ENCODE peak calls at places on chromosomes 12 and 14, in ten cellular contexts. One of them, this sample, is unnamed.

GRCh38 chr14:100844082-100844408 is 18.1 kb downstream of the MEG3 start:
- DNase-seq in activated naive CD4-positive, alpha-beta T cell treated with anti-CD3 and anti-CD28 coated beads, Interleukin-2, amount 10 ng/mL, durations not matched to agents 7 days and 5 days: no peak
- DNase-seq in astrocyte of the spinal cord: no peak
- DNase-seq in ACHN: no peak
- DNase-seq in EH: no peak
- DNase-seq in renal cortical epithelial cell: no peak
- DNase-seq in activated B cell treated with CpG ODN at 0.5 μM for 24 hours: no peak
- DNase-seq in GM13977: no peak
- DNase-seq in HS-27A: no peak
- DNase-seq in activated gamma-delta T cell treated with Interleukin-2 at 50 U/mL for 16 hours: no peak
- DNase-seq in this sample: no peak

GRCh38 chr14:71764701-71765347 is 167.4 kb upstream of the RGS6 start:
- DNase-seq in GM13977: no peak
- DNase-seq in HS-27A: no peak
- DNase-seq in EH: peak
- DNase-seq in ACHN: no peak
- DNase-seq in activated B cell treated with CpG ODN at 0.5 μM for 24 hours: no peak
- DNase-seq in renal cortical epithelial cell: peak
- DNase-seq in astrocyte of the spinal cord: no peak
- DNase-seq in activated gamma-delta T cell treated with Interleukin-2 at 50 U/mL for 16 hours: no peak
- DNase-seq in activated naive CD4-positive, alpha-beta T cell treated with anti-CD3 and anti-CD28 coated beads, Interleukin-2, amount 10 ng/mL, durations not matched to agents 7 days and 5 days: no peak
- DNase-seq in this sample: no peak

GRCh38 chr14:88613552-88614010 is 50.7 kb downstream of the ZC3H14 start:
- DNase-seq in activated gamma-delta T cell treated with Interleukin-2 at 50 U/mL for 16 hours: no peak
- DNase-seq in activated naive CD4-positive, alpha-beta T cell treated with anti-CD3 and anti-CD28 coated beads, Interleukin-2, amount 10 ng/mL, durations not matched to agents 7 days and 5 days: no peak
- DNase-seq in ACHN: peak
- DNase-seq in HS-27A: peak
- DNase-seq in activated B cell treated with CpG ODN at 0.5 μM for 24 hours: no peak
- DNase-seq in EH: peak
- DNase-seq in GM13977: peak
- DNase-seq in renal cortical epithelial cell: peak
- DNase-seq in astrocyte of the spinal cord: peak
- DNase-seq in this sample: peak

GRCh38 chr12:131702573-131702877 is 8.4 kb upstream of the SFSWAP start:
- DNase-seq in activated B cell treated with CpG ODN at 0.5 μM for 24 hours: no peak
- DNase-seq in activated naive CD4-positive, alpha-beta T cell treated with anti-CD3 and anti-CD28 coated beads, Interleukin-2, amount 10 ng/mL, durations not matched to agents 7 days and 5 days: no peak
- DNase-seq in HS-27A: no peak
- DNase-seq in astrocyte of the spinal cord: no peak
- DNase-seq in EH: no peak
- DNase-seq in ACHN: no peak
- DNase-seq in renal cortical epithelial cell: no peak
- DNase-seq in GM13977: no peak
- DNase-seq in activated gamma-delta T cell treated with Interleukin-2 at 50 U/mL for 16 hours: no peak
- DNase-seq in this sample: no peak

GRCh38 chr12:119681139-119681538 is 13.2 kb downstream of the PRKAB1 start:
- DNase-seq in astrocyte of the spinal cord: no peak
- DNase-seq in ACHN: peak
- DNase-seq in activated B cell treated with CpG ODN at 0.5 μM for 24 hours: no peak
- DNase-seq in activated naive CD4-positive, alpha-beta T cell treated with anti-CD3 and anti-CD28 coated beads, Interleukin-2, amount 10 ng/mL, durations not matched to agents 7 days and 5 days: no peak
- DNase-seq in renal cortical epithelial cell: peak
- DNase-seq in HS-27A: no peak
- DNase-seq in GM13977: no peak
- DNase-seq in EH: no peak
- DNase-seq in activated gamma-delta T cell treated with Interleukin-2 at 50 U/mL for 16 hours: no peak
- DNase-seq in this sample: no peak

GRCh38 chr14:105059035-105059916 is 6.0 kb downstream of the GPR132 start:
- DNase-seq in astrocyte of the spinal cord: no peak
- DNase-seq in activated B cell treated with CpG ODN at 0.5 μM for 24 hours: no peak
- DNase-seq in GM13977: no peak
- DNase-seq in activated gamma-delta T cell treated with Interleukin-2 at 50 U/mL for 16 hours: no peak
- DNase-seq in EH: peak
- DNase-seq in renal cortical epithelial cell: no peak
- DNase-seq in activated naive CD4-positive, alpha-beta T cell treated with anti-CD3 and anti-CD28 coated beads, Interleukin-2, amount 10 ng/mL, durations not matched to agents 7 days and 5 days: peak
- DNase-seq in ACHN: no peak
- DNase-seq in HS-27A: no peak
- DNase-seq in this sample: no peak

GRCh38 chr12:131487379-131488129 is 223.3 kb upstream of the SFSWAP start:
- DNase-seq in HS-27A: no peak
- DNase-seq in ACHN: peak
- DNase-seq in EH: no peak
- DNase-seq in GM13977: no peak
- DNase-seq in astrocyte of the spinal cord: no peak
- DNase-seq in activated naive CD4-positive, alpha-beta T cell treated with anti-CD3 and anti-CD28 coated beads, Interleukin-2, amount 10 ng/mL, durations not matched to agents 7 days and 5 days: no peak
- DNase-seq in renal cortical epithelial cell: peak
- DNase-seq in activated gamma-delta T cell treated with Interleukin-2 at 50 U/mL for 16 hours: no peak
- DNase-seq in activated B cell treated with CpG ODN at 0.5 μM for 24 hours: no peak
- DNase-seq in this sample: no peak

GRCh38 chr14:97442363-97442762 is 645.2 kb downstream of the VRK1 start:
- DNase-seq in EH: no peak
- DNase-seq in activated B cell treated with CpG ODN at 0.5 μM for 24 hours: no peak
- DNase-seq in astrocyte of the spinal cord: no peak
- DNase-seq in ACHN: no peak
- DNase-seq in activated gamma-delta T cell treated with Interleukin-2 at 50 U/mL for 16 hours: no peak
- DNase-seq in HS-27A: no peak
- DNase-seq in GM13977: no peak
- DNase-seq in activated naive CD4-positive, alpha-beta T cell treated with anti-CD3 and anti-CD28 coated beads, Interleukin-2, amount 10 ng/mL, durations not matched to agents 7 days and 5 days: peak
- DNase-seq in renal cortical epithelial cell: no peak
- DNase-seq in this sample: no peak

GRCh38 chr12:81683881-81684280 is 75.3 kb downstream of the PPFIA2 start:
- DNase-seq in activated naive CD4-positive, alpha-beta T cell treated with anti-CD3 and anti-CD28 coated beads, Interleukin-2, amount 10 ng/mL, durations not matched to agents 7 days and 5 days: no peak
- DNase-seq in GM13977: no peak
- DNase-seq in activated gamma-delta T cell treated with Interleukin-2 at 50 U/mL for 16 hours: no peak
- DNase-seq in ACHN: no peak
- DNase-seq in EH: no peak
- DNase-seq in astrocyte of the spinal cord: no peak
- DNase-seq in HS-27A: no peak
- DNase-seq in activated B cell treated with CpG ODN at 0.5 μM for 24 hours: no peak
- DNase-seq in renal cortical epithelial cell: peak
- DNase-seq in this sample: no peak

GRCh38 chr12:19223018-19223417 is 93.5 kb downstream of the PLEKHA5 start:
- DNase-seq in ACHN: peak
- DNase-seq in activated B cell treated with CpG ODN at 0.5 μM for 24 hours: no peak
- DNase-seq in astrocyte of the spinal cord: no peak
- DNase-seq in renal cortical epithelial cell: peak
- DNase-seq in HS-27A: no peak
- DNase-seq in EH: no peak
- DNase-seq in GM13977: no peak
- DNase-seq in activated naive CD4-positive, alpha-beta T cell treated with anti-CD3 and anti-CD28 coated beads, Interleukin-2, amount 10 ng/mL, durations not matched to agents 7 days and 5 days: no peak
- DNase-seq in activated gamma-delta T cell treated with Interleukin-2 at 50 U/mL for 16 hours: no peak
- DNase-seq in this sample: no peak

GRCh38 chr12:16076553-16076952 is 165.4 kb downstream of the DERA start:
- DNase-seq in ACHN: peak
- DNase-seq in activated naive CD4-positive, alpha-beta T cell treated with anti-CD3 and anti-CD28 coated beads, Interleukin-2, amount 10 ng/mL, durations not matched to agents 7 days and 5 days: no peak
- DNase-seq in astrocyte of the spinal cord: peak
- DNase-seq in activated B cell treated with CpG ODN at 0.5 μM for 24 hours: no peak
- DNase-seq in EH: peak
- DNase-seq in GM13977: peak
- DNase-seq in HS-27A: peak
- DNase-seq in activated gamma-delta T cell treated with Interleukin-2 at 50 U/mL for 16 hours: no peak
- DNase-seq in renal cortical epithelial cell: peak
- DNase-seq in this sample: no peak

GRCh38 chr12:49366652-49367380 is 446 bp upstream of the SPATS2 start:
- DNase-seq in astrocyte of the spinal cord: peak
- DNase-seq in renal cortical epithelial cell: peak
- DNase-seq in activated B cell treated with CpG ODN at 0.5 μM for 24 hours: peak
- DNase-seq in ACHN: peak
- DNase-seq in activated gamma-delta T cell treated with Interleukin-2 at 50 U/mL for 16 hours: peak
- DNase-seq in GM13977: peak
- DNase-seq in activated naive CD4-positive, alpha-beta T cell treated with anti-CD3 and anti-CD28 coated beads, Interleukin-2, amount 10 ng/mL, durations not matched to agents 7 days and 5 days: peak
- DNase-seq in HS-27A: peak
- DNase-seq in EH: peak
- DNase-seq in this sample: peak

GRCh38 chr12:104953323-104953722 is 4.8 kb downstream of the SLC41A2 start:
- DNase-seq in renal cortical epithelial cell: peak
- DNase-seq in GM13977: no peak
- DNase-seq in activated naive CD4-positive, alpha-beta T cell treated with anti-CD3 and anti-CD28 coated beads, Interleukin-2, amount 10 ng/mL, durations not matched to agents 7 days and 5 days: no peak
- DNase-seq in ACHN: peak
- DNase-seq in activated B cell treated with CpG ODN at 0.5 μM for 24 hours: no peak
- DNase-seq in astrocyte of the spinal cord: no peak
- DNase-seq in activated gamma-delta T cell treated with Interleukin-2 at 50 U/mL for 16 hours: no peak
- DNase-seq in HS-27A: no peak
- DNase-seq in EH: no peak
- DNase-seq in this sample: no peak

GRCh38 chr12:58470266-58471010 is 449.9 kb downstream of the LRIG3 start:
- DNase-seq in EH: no peak
- DNase-seq in astrocyte of the spinal cord: no peak
- DNase-seq in ACHN: no peak
- DNase-seq in GM13977: peak
- DNase-seq in activated B cell treated with CpG ODN at 0.5 μM for 24 hours: no peak
- DNase-seq in renal cortical epithelial cell: no peak
- DNase-seq in activated gamma-delta T cell treated with Interleukin-2 at 50 U/mL for 16 hours: no peak
- DNase-seq in HS-27A: no peak
- DNase-seq in activated naive CD4-positive, alpha-beta T cell treated with anti-CD3 and anti-CD28 coated beads, Interleukin-2, amount 10 ng/mL, durations not matched to agents 7 days and 5 days: no peak
- DNase-seq in this sample: no peak

GRCh38 chr12:6322969-6323339 is 12.5 kb downstream of the PLEKHG6 start:
- DNase-seq in activated naive CD4-positive, alpha-beta T cell treated with anti-CD3 and anti-CD28 coated beads, Interleukin-2, amount 10 ng/mL, durations not matched to agents 7 days and 5 days: no peak
- DNase-seq in renal cortical epithelial cell: no peak
- DNase-seq in HS-27A: no peak
- DNase-seq in ACHN: no peak
- DNase-seq in astrocyte of the spinal cord: no peak
- DNase-seq in GM13977: no peak
- DNase-seq in activated B cell treated with CpG ODN at 0.5 μM for 24 hours: no peak
- DNase-seq in activated gamma-delta T cell treated with Interleukin-2 at 50 U/mL for 16 hours: no peak
- DNase-seq in EH: no peak
- DNase-seq in this sample: no peak

GRCh38 chr14:67680121-67680602 is 5.7 kb upstream of the VTI1B start:
- DNase-seq in activated gamma-delta T cell treated with Interleukin-2 at 50 U/mL for 16 hours: no peak
- DNase-seq in GM13977: peak
- DNase-seq in renal cortical epithelial cell: peak
- DNase-seq in activated B cell treated with CpG ODN at 0.5 μM for 24 hours: no peak
- DNase-seq in HS-27A: no peak
- DNase-seq in astrocyte of the spinal cord: peak
- DNase-seq in EH: peak
- DNase-seq in activated naive CD4-positive, alpha-beta T cell treated with anti-CD3 and anti-CD28 coated beads, Interleukin-2, amount 10 ng/mL, durations not matched to agents 7 days and 5 days: no peak
- DNase-seq in ACHN: peak
- DNase-seq in this sample: no peak

GRCh38 chr14:39472078-39472477 is 39.8 kb upstream of the FBXO33 start:
- DNase-seq in renal cortical epithelial cell: no peak
- DNase-seq in activated B cell treated with CpG ODN at 0.5 μM for 24 hours: no peak
- DNase-seq in GM13977: no peak
- DNase-seq in activated naive CD4-positive, alpha-beta T cell treated with anti-CD3 and anti-CD28 coated beads, Interleukin-2, amount 10 ng/mL, durations not matched to agents 7 days and 5 days: no peak
- DNase-seq in activated gamma-delta T cell treated with Interleukin-2 at 50 U/mL for 16 hours: no peak
- DNase-seq in HS-27A: no peak
- DNase-seq in astrocyte of the spinal cord: no peak
- DNase-seq in EH: no peak
- DNase-seq in ACHN: no peak
- DNase-seq in this sample: no peak

GRCh38 chr12:46124132-46124847 is 133.9 kb upstream of the SCAF11 start:
- DNase-seq in renal cortical epithelial cell: peak
- DNase-seq in GM13977: no peak
- DNase-seq in activated gamma-delta T cell treated with Interleukin-2 at 50 U/mL for 16 hours: no peak
- DNase-seq in astrocyte of the spinal cord: no peak
- DNase-seq in ACHN: peak
- DNase-seq in activated B cell treated with CpG ODN at 0.5 μM for 24 hours: no peak
- DNase-seq in HS-27A: no peak
- DNase-seq in EH: peak
- DNase-seq in activated naive CD4-positive, alpha-beta T cell treated with anti-CD3 and anti-CD28 coated beads, Interleukin-2, amount 10 ng/mL, durations not matched to agents 7 days and 5 days: no peak
- DNase-seq in this sample: no peak